ENCODE peak calls at places on chromosomes 12 and 14, in seven cellular contexts. H, W, K, M, T, C and F are unnamed samples.

GRCh38 chr14:77914073-77914721 is 114.3 kb downstream of the ADCK1 start:
- DNase-seq in H (no peak), W (no peak), K (no peak), M (no peak), T (no peak), C (no peak), F (no peak)

GRCh38 chr14:92316937-92317336 is 6.0 kb upstream of the SLC24A4 start:
- DNase-seq in H (no peak), W (no peak), K (no peak), M (no peak), T (no peak), C (no peak), F (no peak)

GRCh38 chr14:71181215-71182003 is 274.1 kb downstream of the PCNX1 start:
- DNase-seq in H (no peak), W (no peak), K (no peak), M (no peak), T (no peak), C (no peak), F (no peak)

GRCh38 chr12:30970559-30971202 is 44.1 kb downstream of the TSPAN11 start:
- DNase-seq in H (no peak), W (no peak), K (peak; percentile 30), M (peak; percentile 22), T (no peak), C (no peak), F (no peak)

GRCh38 chr12:112408621-112409020 is 784 bp downstream of the RPL6 start:
- DNase-seq in H (no peak), W (no peak), K (no peak), M (no peak), T (no peak), C (no peak), F (no peak)

GRCh38 chr12:117022465-117022864 is 76.8 kb downstream of the TESC start:
- DNase-seq in H (no peak), W (no peak), K (no peak), M (no peak), T (no peak), C (no peak), F (no peak)

GRCh38 chr14:92531151-92531873 is 17.7 kb downstream of the RIN3 start:
- DNase-seq in H (peak; percentile 89), W (no peak), K (no peak), M (no peak), T (no peak), C (no peak), F (no peak)

GRCh38 chr12:52197371-52198231 is 5.8 kb upstream of the KRT80 start:
- DNase-seq in H (no peak), W (no peak), K (peak; percentile 94), M (no peak), T (no peak), C (no peak), F (peak; percentile 53)

GRCh38 chr14:89927466-89927865 is 27.1 kb downstream of the EFCAB11 start:
- DNase-seq in H (no peak), W (no peak), K (no peak), M (no peak), T (no peak), C (no peak), F (no peak)

GRCh38 chr12:38886931-38887330 is 18.5 kb downstream of the CPNE8 start:
- DNase-seq in H (no peak), W (no peak), K (no peak), M (no peak), T (no peak), C (no peak), F (no peak)

GRCh38 chr14:63475761-63476160 is 67.4 kb downstream of the PPP2R5E start:
- DNase-seq in H (no peak), W (no peak), K (no peak), M (no peak), T (no peak), C (no peak), F (no peak)

GRCh38 chr12:79566452-79566851 is 124.3 kb downstream of the PAWR start:
- DNase-seq in H (no peak), W (no peak), K (no peak), M (no peak), T (no peak), C (peak; percentile 39), F (no peak)

GRCh38 chr14:51395361-51395849 is 155.4 kb downstream of the TMX1 start:
- DNase-seq in H (no peak), W (no peak), K (no peak), M (peak; percentile 89), T (no peak), C (peak; percentile 81), F (no peak)

GRCh38 chr12:56042430-56043203 is 899 bp downstream of the RPS26 start:
- DNase-seq in H (no peak), W (no peak), K (no peak), M (no peak), T (peak; percentile 19), C (no peak), F (no peak)

GRCh38 chr14:67335781-67336180 is 23.8 kb downstream of the ATP6V1D start:
- DNase-seq in H (no peak), W (no peak), K (no peak), M (no peak), T (no peak), C (no peak), F (no peak)

GRCh38 chr14:97395068-97395467 is 597.9 kb downstream of the VRK1 start:
- DNase-seq in H (no peak), W (no peak), K (no peak), M (no peak), T (no peak), C (no peak), F (no peak)

GRCh38 chr12:93968928-93969327 is 179.4 kb upstream of the PLXNC1 start:
- DNase-seq in H (no peak), W (no peak), K (no peak), M (no peak), T (no peak), C (no peak), F (no peak)

GRCh38 chr14:36361210-36361853 is 40.9 kb upstream of the MBIP start:
- DNase-seq in H (no peak), W (no peak), K (no peak), M (no peak), T (no peak), C (no peak), F (no peak)

GRCh38 chr12:86727151-86727550 is 471.0 kb upstream of the MGAT4C start:
- DNase-seq in H (no peak), W (no peak), K (peak; percentile 77), M (no peak), T (no peak), C (peak; percentile 71), F (no peak)